ENCODE peak calls at places on chromosomes 3 and 15, in five cellular contexts. One of them, this sample, is unnamed.

GRCh38 chr15:68511073-68511991 is 67.5 kb upstream of the CORO2B start:
- DNase-seq in ovary: peak; percentile 50
- DNase-seq in heart left ventricle: peak; percentile 57
- DNase-seq in GM23248: peak; percentile 88
- DNase-seq in astrocyte: peak; percentile 93
- DNase-seq in this sample: no peak

GRCh38 chr3:85939026-85939616 is 980.3 kb downstream of the CADM2 start:
- DNase-seq in ovary: no peak
- DNase-seq in astrocyte: peak; percentile 23
- DNase-seq in GM23248: no peak
- DNase-seq in heart left ventricle: no peak
- DNase-seq in this sample: no peak

GRCh38 chr3:39207361-39208192 is 15.2 kb upstream of the XIRP1 start:
- DNase-seq in astrocyte: no peak
- DNase-seq in GM23248: no peak
- DNase-seq in heart left ventricle: no peak
- DNase-seq in ovary: no peak
- DNase-seq in this sample: no peak

GRCh38 chr15:47616876-47617275 is 100.4 kb upstream of the SEMA6D start:
- DNase-seq in ovary: no peak
- DNase-seq in heart left ventricle: no peak
- DNase-seq in astrocyte: no peak
- DNase-seq in GM23248: no peak
- DNase-seq in this sample: no peak

GRCh38 chr15:47513496-47513895 is 203.8 kb upstream of the SEMA6D start:
- DNase-seq in ovary: no peak
- DNase-seq in astrocyte: no peak
- DNase-seq in GM23248: no peak
- DNase-seq in heart left ventricle: no peak
- DNase-seq in this sample: no peak

GRCh38 chr3:107690522-107691138 is 167.9 kb downstream of the BBX start:
- DNase-seq in ovary: no peak
- DNase-seq in GM23248: peak; percentile 71
- DNase-seq in astrocyte: peak; percentile 51
- DNase-seq in heart left ventricle: no peak
- DNase-seq in this sample: peak; percentile 35

GRCh38 chr15:67396109-67396508 is 124.8 kb upstream of the C15orf61 start:
- DNase-seq in ovary: no peak
- DNase-seq in heart left ventricle: no peak
- DNase-seq in astrocyte: no peak
- DNase-seq in GM23248: no peak
- DNase-seq in this sample: no peak

GRCh38 chr3:107184375-107184774 is 192.9 kb upstream of the CCDC54 start:
- DNase-seq in astrocyte: no peak
- DNase-seq in heart left ventricle: no peak
- DNase-seq in GM23248: peak; percentile 47
- DNase-seq in ovary: no peak
- DNase-seq in this sample: no peak

GRCh38 chr15:68211656-68212320 is 6.7 kb upstream of the CALML4 start:
- DNase-seq in ovary: no peak
- DNase-seq in GM23248: no peak
- DNase-seq in heart left ventricle: peak; percentile 22
- DNase-seq in astrocyte: no peak
- DNase-seq in this sample: no peak

GRCh38 chr3:126343675-126344074 is 13.5 kb downstream of the KLF15 start:
- DNase-seq in astrocyte: no peak
- DNase-seq in heart left ventricle: no peak
- DNase-seq in GM23248: no peak
- DNase-seq in ovary: peak; percentile 44
- DNase-seq in this sample: peak; percentile 25

GRCh38 chr3:16066975-16067374 is 107.5 kb upstream of the GALNT15 start:
- DNase-seq in ovary: no peak
- DNase-seq in heart left ventricle: no peak
- DNase-seq in astrocyte: peak; percentile 93
- DNase-seq in GM23248: peak; percentile 93
- DNase-seq in this sample: no peak

GRCh38 chr3:37996785-37997301 is 6.3 kb downstream of the VILL start:
- DNase-seq in GM23248: peak; percentile 81
- DNase-seq in ovary: peak; percentile 76
- DNase-seq in heart left ventricle: no peak
- DNase-seq in astrocyte: peak; percentile 57
- DNase-seq in this sample: peak; percentile 61

GRCh38 chr15:40242671-40243070 is 3.8 kb downstream of the PAK6 start:
- DNase-seq in astrocyte: no peak
- DNase-seq in ovary: no peak
- DNase-seq in heart left ventricle: no peak
- DNase-seq in GM23248: no peak
- DNase-seq in this sample: no peak

GRCh38 chr15:63465104-63465503 is 39.3 kb upstream of the USP3 start:
- DNase-seq in heart left ventricle: no peak
- DNase-seq in GM23248: peak; percentile 74
- DNase-seq in ovary: no peak
- DNase-seq in astrocyte: peak; percentile 71
- DNase-seq in this sample: no peak

GRCh38 chr3:4977889-4978258 is 1.4 kb upstream of the BHLHE40 start:
- DNase-seq in GM23248: no peak
- DNase-seq in heart left ventricle: no peak
- DNase-seq in ovary: no peak
- DNase-seq in astrocyte: no peak
- DNase-seq in this sample: no peak

GRCh38 chr15:91953432-91953831 is 99.9 kb downstream of the SLCO3A1 start:
- DNase-seq in heart left ventricle: no peak
- DNase-seq in astrocyte: no peak
- DNase-seq in ovary: no peak
- DNase-seq in GM23248: no peak
- DNase-seq in this sample: no peak

GRCh38 chr3:40753956-40754355 is 229.2 kb downstream of the ZNF621 start:
- DNase-seq in astrocyte: no peak
- DNase-seq in GM23248: no peak
- DNase-seq in heart left ventricle: no peak
- DNase-seq in ovary: no peak
- DNase-seq in this sample: no peak

GRCh38 chr3:4834403-4834866 is 144.8 kb upstream of the BHLHE40 start:
- DNase-seq in GM23248: no peak
- DNase-seq in heart left ventricle: no peak
- DNase-seq in astrocyte: peak; percentile 73
- DNase-seq in ovary: no peak
- DNase-seq in this sample: no peak

GRCh38 chr3:16523778-16524177 is 10.3 kb upstream of the RFTN1 start:
- DNase-seq in GM23248: no peak
- DNase-seq in ovary: no peak
- DNase-seq in heart left ventricle: no peak
- DNase-seq in astrocyte: peak; percentile 51
- DNase-seq in this sample: no peak

GRCh38 chr3:107978116-107979057 is 112.4 kb downstream of the CD47 start:
- DNase-seq in heart left ventricle: no peak
- DNase-seq in astrocyte: no peak
- DNase-seq in ovary: no peak
- DNase-seq in GM23248: no peak
- DNase-seq in this sample: no peak

GRCh38 chr3:181383760-181384159 is 328.0 kb upstream of the SOX2 start:
- DNase-seq in ovary: no peak
- DNase-seq in heart left ventricle: no peak
- DNase-seq in astrocyte: no peak
- DNase-seq in GM23248: no peak
- DNase-seq in this sample: no peak

GRCh38 chr3:190003730-190004129 is 117.0 kb downstream of the P3H2 start:
- DNase-seq in astrocyte: peak; percentile 95
- DNase-seq in ovary: no peak
- DNase-seq in heart left ventricle: peak; percentile 28
- DNase-seq in GM23248: peak; percentile 75
- DNase-seq in this sample: peak; percentile 94

GRCh38 chr15:79541176-79541575 is 109.0 kb downstream of the MINAR1 start:
- DNase-seq in heart left ventricle: no peak
- DNase-seq in astrocyte: no peak
- DNase-seq in ovary: no peak
- DNase-seq in GM23248: no peak
- DNase-seq in this sample: no peak

GRCh38 chr15:79539426-79539825 is 107.3 kb downstream of the MINAR1 start:
- DNase-seq in GM23248: peak; percentile 43
- DNase-seq in heart left ventricle: no peak
- DNase-seq in astrocyte: no peak
- DNase-seq in ovary: no peak
- DNase-seq in this sample: no peak

GRCh38 chr15:79540551-79540950 is 108.4 kb downstream of the MINAR1 start:
- DNase-seq in ovary: no peak
- DNase-seq in heart left ventricle: no peak
- DNase-seq in astrocyte: no peak
- DNase-seq in GM23248: peak; percentile 4
- DNase-seq in this sample: no peak

GRCh38 chr15:79535536-79535935 is 103.4 kb downstream of the MINAR1 start:
- DNase-seq in heart left ventricle: no peak
- DNase-seq in ovary: no peak
- DNase-seq in GM23248: peak; percentile 46
- DNase-seq in astrocyte: peak; percentile 34
- DNase-seq in this sample: no peak
- H3K27ac ChIP-seq in heart left ventricle: no peak overlapping the region
- H3K27ac ChIP-seq in ovary: no peak overlapping the region
- H3K27ac ChIP-seq in GM23248: no peak overlapping the region
- H3K27ac ChIP-seq in astrocyte: no peak overlapping the region
- H3K27ac ChIP-seq in this sample: no peak overlapping the region

DNA sequence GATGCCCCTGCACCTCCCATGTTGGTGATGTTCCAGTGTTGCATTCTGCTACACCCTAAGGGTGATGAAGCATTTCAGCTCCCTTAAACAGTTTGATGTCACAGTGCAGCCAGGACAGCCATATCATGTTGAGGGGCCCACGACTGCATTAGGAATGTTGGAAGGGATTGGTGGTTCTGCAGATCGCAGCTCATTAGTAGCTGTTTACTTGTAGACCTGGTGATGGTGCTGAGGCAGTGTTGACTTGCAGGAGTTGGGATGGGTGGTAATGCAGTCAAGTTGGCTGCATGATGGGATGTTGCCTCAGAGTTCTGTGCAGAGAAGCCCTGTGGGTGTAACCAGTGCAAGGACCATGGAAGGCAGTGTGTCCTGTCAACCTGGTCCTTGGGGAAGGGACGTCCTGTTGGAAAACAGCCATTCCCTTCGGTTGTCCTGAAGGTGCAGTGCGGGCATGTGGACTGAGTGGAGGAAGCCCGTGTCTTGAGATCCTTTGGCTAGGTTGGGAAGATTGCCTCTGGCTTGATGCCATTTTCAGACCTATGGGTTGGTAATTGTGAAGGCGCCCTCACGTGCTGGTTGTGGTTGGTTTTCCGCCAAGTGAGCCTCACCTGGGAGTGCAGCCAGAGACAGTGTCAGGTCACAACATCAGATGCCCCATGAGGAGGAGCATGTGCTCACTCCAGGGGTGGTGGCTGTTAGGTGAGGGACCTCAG is 100.7 kb downstream of the SNRPN start:
- DNase-seq in GM23248: no peak
- DNase-seq in astrocyte: no peak
- DNase-seq in ovary: no peak
- DNase-seq in heart left ventricle: no peak
- DNase-seq in this sample: no peak
- H3K9me3 ChIP-seq in GM23248: no peaks in the 10 kb centered on the region
- H3K9me3 ChIP-seq in astrocyte: peaks cover 100% of the 10 kb centered on the region
- H3K9me3 ChIP-seq in ovary: peaks cover 100% of the 10 kb centered on the region
- H3K9me3 ChIP-seq in heart left ventricle: peaks cover 42% of the 10 kb centered on the region
- H3K9me3 ChIP-seq in this sample: peaks cover 70% of the 10 kb centered on the region

DNA sequence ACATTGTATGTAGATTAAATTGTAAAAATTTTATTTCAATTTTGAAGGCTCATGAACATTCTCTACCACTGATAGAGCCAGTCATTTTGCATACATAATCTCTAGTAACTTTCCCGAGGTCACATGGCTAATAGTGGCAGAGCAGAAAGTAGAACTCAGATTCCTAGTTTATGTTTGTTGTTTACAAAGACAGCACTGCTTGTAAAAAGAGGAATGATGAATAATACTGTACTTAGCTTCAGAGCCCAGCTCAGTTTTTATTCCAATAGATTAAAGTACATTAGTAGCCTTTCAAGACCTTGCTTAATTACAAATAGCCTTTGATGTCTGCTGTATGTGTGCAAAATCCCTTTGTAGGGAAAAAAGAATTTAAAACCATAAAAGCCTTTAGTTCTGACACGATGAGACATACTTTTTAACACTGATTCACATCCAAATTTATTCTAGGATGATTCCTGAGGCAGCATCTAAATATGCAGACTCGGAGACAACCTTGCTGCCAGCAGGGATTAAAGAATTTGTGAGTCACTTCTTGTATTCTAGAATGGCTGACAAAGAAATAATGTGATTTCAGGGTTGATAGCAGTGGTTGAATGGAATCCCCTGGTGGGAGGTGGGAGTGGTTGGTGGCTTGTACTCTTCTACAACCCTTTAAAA is 324.2 kb upstream of the TGFBR2 start:
- DNase-seq in heart left ventricle: peak; percentile 31
- DNase-seq in GM23248: peak; percentile 96
- DNase-seq in ovary: no peak
- DNase-seq in astrocyte: peak; percentile 99
- DNase-seq in this sample: peak; percentile 73
- H3K27ac ChIP-seq in heart left ventricle: no peak overlapping the region
- H3K27ac ChIP-seq in GM23248: peak overlapping the region; percentile 70
- H3K27ac ChIP-seq in ovary: no peak overlapping the region
- H3K27ac ChIP-seq in astrocyte: peak overlapping the region; percentile 82
- H3K27ac ChIP-seq in this sample: peak overlapping the region; percentile 44

GRCh38 chr3:128742821-128743594 is 17.0 kb downstream of the RAB7A start:
- DNase-seq in heart left ventricle: no peak
- DNase-seq in ovary: no peak
- DNase-seq in GM23248: no peak
- DNase-seq in astrocyte: no peak
- DNase-seq in this sample: no peak
- H3K9me3 ChIP-seq in heart left ventricle: no peaks in the 10 kb centered on the region
- H3K9me3 ChIP-seq in ovary: no peaks in the 10 kb centered on the region
- H3K9me3 ChIP-seq in GM23248: no peaks in the 10 kb centered on the region
- H3K9me3 ChIP-seq in astrocyte: no peaks in the 10 kb centered on the region
- H3K9me3 ChIP-seq in this sample: no peaks in the 10 kb centered on the region

This sample was measured in SJSA1.